ENCODE peak calls at places on chromosomes 11 and 22, in ten cellular contexts. One of them, this sample, is unnamed.
A peak's percentile ranks its signal among the peaks of the same experiment; 100 is the strongest.

GRCh38 chr22:38957046-38957770 is at the start of gene APOBEC3A:
- DNase-seq in stomach: peak; percentile 63
- DNase-seq in spleen: peak; percentile 86
- DNase-seq in GM23338: no peak
- DNase-seq in GM12891: no peak
- DNase-seq in breast epithelium: no peak
- DNase-seq in endothelial cell of umbilical vein: no peak
- DNase-seq in HCT116: no peak
- DNase-seq in prostate gland: no peak
- DNase-seq in Panc1: no peak
- DNase-seq in this sample: no peak

GRCh38 chr11:65293909-65294381 is 20.7 kb upstream of the CDC42EP2 start:
- DNase-seq in GM23338: no peak
- DNase-seq in spleen: no peak
- DNase-seq in Panc1: no peak
- DNase-seq in stomach: no peak
- DNase-seq in breast epithelium: no peak
- DNase-seq in HCT116: no peak
- DNase-seq in endothelial cell of umbilical vein: no peak
- DNase-seq in prostate gland: no peak
- DNase-seq in GM12891: no peak
- DNase-seq in this sample: no peak

GRCh38 chr11:132874638-132875037 is 657.7 kb downstream of the OPCML start:
- DNase-seq in Panc1: no peak
- DNase-seq in endothelial cell of umbilical vein: no peak
- DNase-seq in GM12891: no peak
- DNase-seq in breast epithelium: no peak
- DNase-seq in spleen: no peak
- DNase-seq in stomach: no peak
- DNase-seq in prostate gland: no peak
- DNase-seq in GM23338: no peak
- DNase-seq in HCT116: no peak
- DNase-seq in this sample: no peak

GRCh38 chr11:77503006-77503405 is 29.1 kb upstream of the PAK1 start:
- DNase-seq in Panc1: no peak
- DNase-seq in GM23338: no peak
- DNase-seq in breast epithelium: no peak
- DNase-seq in HCT116: no peak
- DNase-seq in prostate gland: no peak
- DNase-seq in spleen: no peak
- DNase-seq in GM12891: no peak
- DNase-seq in endothelial cell of umbilical vein: no peak
- DNase-seq in stomach: no peak
- DNase-seq in this sample: no peak

GRCh38 chr11:89201138-89201537 is 23.5 kb downstream of the TYR start:
- DNase-seq in stomach: no peak
- DNase-seq in GM12891: no peak
- DNase-seq in prostate gland: no peak
- DNase-seq in breast epithelium: no peak
- DNase-seq in endothelial cell of umbilical vein: peak; percentile 28
- DNase-seq in HCT116: no peak
- DNase-seq in spleen: no peak
- DNase-seq in GM23338: no peak
- DNase-seq in Panc1: no peak
- DNase-seq in this sample: no peak

GRCh38 chr22:24433868-24434471 is 6.6 kb downstream of the ADORA2A start:
- DNase-seq in stomach: no peak
- DNase-seq in prostate gland: no peak
- DNase-seq in endothelial cell of umbilical vein: peak; percentile 40
- DNase-seq in breast epithelium: no peak
- DNase-seq in GM23338: no peak
- DNase-seq in GM12891: peak; percentile 65
- DNase-seq in Panc1: no peak
- DNase-seq in spleen: peak; percentile 88
- DNase-seq in HCT116: no peak
- DNase-seq in this sample: peak; percentile 69

GRCh38 chr11:86418929-86419328 is 44.2 kb downstream of the CCDC81 start:
- DNase-seq in GM23338: peak; percentile 43
- DNase-seq in stomach: no peak
- DNase-seq in HCT116: no peak
- DNase-seq in GM12891: no peak
- DNase-seq in Panc1: no peak
- DNase-seq in endothelial cell of umbilical vein: peak; percentile 11
- DNase-seq in breast epithelium: no peak
- DNase-seq in prostate gland: no peak
- DNase-seq in spleen: no peak
- DNase-seq in this sample: no peak

GRCh38 chr22:39010946-39011625 is 3.0 kb upstream of the APOBEC3C start:
- DNase-seq in Panc1: no peak
- DNase-seq in breast epithelium: no peak
- DNase-seq in spleen: no peak
- DNase-seq in endothelial cell of umbilical vein: no peak
- DNase-seq in GM23338: no peak
- DNase-seq in stomach: no peak
- DNase-seq in prostate gland: no peak
- DNase-seq in HCT116: no peak
- DNase-seq in GM12891: no peak
- DNase-seq in this sample: no peak

GRCh38 chr22:20150381-20151275 is at the start of gene CCDC188:
- DNase-seq in spleen: no peak
- DNase-seq in breast epithelium: no peak
- DNase-seq in GM12891: no peak
- DNase-seq in HCT116: no peak
- DNase-seq in endothelial cell of umbilical vein: no peak
- DNase-seq in prostate gland: no peak
- DNase-seq in GM23338: no peak
- DNase-seq in stomach: no peak
- DNase-seq in Panc1: no peak
- DNase-seq in this sample: no peak

GRCh38 chr11:9771126-9771624 is 107.3 kb downstream of the SWAP70 start:
- DNase-seq in stomach: no peak
- DNase-seq in endothelial cell of umbilical vein: no peak
- DNase-seq in spleen: no peak
- DNase-seq in Panc1: no peak
- DNase-seq in GM12891: no peak
- DNase-seq in GM23338: no peak
- DNase-seq in HCT116: no peak
- DNase-seq in breast epithelium: no peak
- DNase-seq in prostate gland: no peak
- DNase-seq in this sample: no peak

GRCh38 chr11:1297576-1298473 is 11.6 kb downstream of the TOLLIP start:
- DNase-seq in breast epithelium: peak; percentile 42
- DNase-seq in GM12891: no peak
- DNase-seq in stomach: peak; percentile 72
- DNase-seq in GM23338: no peak
- DNase-seq in prostate gland: no peak
- DNase-seq in Panc1: no peak
- DNase-seq in HCT116: no peak
- DNase-seq in endothelial cell of umbilical vein: no peak
- DNase-seq in spleen: peak; percentile 80
- DNase-seq in this sample: no peak

GRCh38 chr22:36344106-36344827 is 43.5 kb downstream of the MYH9 start:
- DNase-seq in HCT116: no peak
- DNase-seq in Panc1: no peak
- DNase-seq in spleen: no peak
- DNase-seq in GM23338: no peak
- DNase-seq in prostate gland: no peak
- DNase-seq in breast epithelium: no peak
- DNase-seq in GM12891: no peak
- DNase-seq in endothelial cell of umbilical vein: no peak
- DNase-seq in stomach: no peak
- DNase-seq in this sample: no peak

GRCh38 chr11:47355283-47356128 is 3.0 kb upstream of the MYBPC3 start:
- DNase-seq in breast epithelium: peak; percentile 98
- DNase-seq in spleen: peak; percentile 90
- DNase-seq in Panc1: peak; percentile 79
- DNase-seq in prostate gland: peak; percentile 96
- DNase-seq in HCT116: peak; percentile 92
- DNase-seq in GM23338: peak; percentile 98
- DNase-seq in GM12891: no peak
- DNase-seq in endothelial cell of umbilical vein: peak; percentile 92
- DNase-seq in stomach: peak; percentile 97
- DNase-seq in this sample: no peak

GRCh38 chr11:64234840-64235379 is 526 bp downstream of the VEGFB start:
- DNase-seq in endothelial cell of umbilical vein: no peak
- DNase-seq in spleen: peak; percentile 93
- DNase-seq in HCT116: no peak
- DNase-seq in GM12891: no peak
- DNase-seq in stomach: peak; percentile 60
- DNase-seq in breast epithelium: no peak
- DNase-seq in prostate gland: no peak
- DNase-seq in GM23338: peak; percentile 70
- DNase-seq in Panc1: no peak
- DNase-seq in this sample: peak; percentile 48
- TF ChIP-seq POLR2AphosphoS5 in endothelial cell of umbilical vein: no peak
- TF ChIP-seq POLR2AphosphoS5 in spleen: peak; percentile 78
- TF ChIP-seq POLR2AphosphoS5 in HCT116: peak; percentile 60
- TF ChIP-seq POLR2AphosphoS5 in GM12891: no peak
- TF ChIP-seq POLR2AphosphoS5 in stomach: peak; percentile 41
- TF ChIP-seq POLR2AphosphoS5 in breast epithelium: no peak
- TF ChIP-seq POLR2AphosphoS5 in prostate gland: peak; percentile 33
- TF ChIP-seq POLR2AphosphoS5 in GM23338: peak; percentile 29
- TF ChIP-seq POLR2AphosphoS5 in Panc1: no peak
- TF ChIP-seq POLR2AphosphoS5 in this sample: no peak

GRCh38 chr11:125167292-125167953 is 2.9 kb downstream of the PKNOX2 start:
- DNase-seq in prostate gland: no peak
- DNase-seq in HCT116: no peak
- DNase-seq in Panc1: no peak
- DNase-seq in GM12891: no peak
- DNase-seq in breast epithelium: no peak
- DNase-seq in GM23338: peak; percentile 76
- DNase-seq in stomach: no peak
- DNase-seq in endothelial cell of umbilical vein: no peak
- DNase-seq in spleen: peak; percentile 72
- DNase-seq in this sample: no peak
- TF ChIP-seq POLR2AphosphoS5 in prostate gland: no peak
- TF ChIP-seq POLR2AphosphoS5 in HCT116: no peak
- TF ChIP-seq POLR2AphosphoS5 in Panc1: no peak
- TF ChIP-seq POLR2AphosphoS5 in GM12891: no peak
- TF ChIP-seq POLR2AphosphoS5 in breast epithelium: no peak
- TF ChIP-seq POLR2AphosphoS5 in GM23338: peak; percentile 26
- TF ChIP-seq POLR2AphosphoS5 in stomach: no peak
- TF ChIP-seq POLR2AphosphoS5 in endothelial cell of umbilical vein: no peak
- TF ChIP-seq POLR2AphosphoS5 in spleen: peak; percentile 79
- TF ChIP-seq POLR2AphosphoS5 in this sample: no peak

DNA sequence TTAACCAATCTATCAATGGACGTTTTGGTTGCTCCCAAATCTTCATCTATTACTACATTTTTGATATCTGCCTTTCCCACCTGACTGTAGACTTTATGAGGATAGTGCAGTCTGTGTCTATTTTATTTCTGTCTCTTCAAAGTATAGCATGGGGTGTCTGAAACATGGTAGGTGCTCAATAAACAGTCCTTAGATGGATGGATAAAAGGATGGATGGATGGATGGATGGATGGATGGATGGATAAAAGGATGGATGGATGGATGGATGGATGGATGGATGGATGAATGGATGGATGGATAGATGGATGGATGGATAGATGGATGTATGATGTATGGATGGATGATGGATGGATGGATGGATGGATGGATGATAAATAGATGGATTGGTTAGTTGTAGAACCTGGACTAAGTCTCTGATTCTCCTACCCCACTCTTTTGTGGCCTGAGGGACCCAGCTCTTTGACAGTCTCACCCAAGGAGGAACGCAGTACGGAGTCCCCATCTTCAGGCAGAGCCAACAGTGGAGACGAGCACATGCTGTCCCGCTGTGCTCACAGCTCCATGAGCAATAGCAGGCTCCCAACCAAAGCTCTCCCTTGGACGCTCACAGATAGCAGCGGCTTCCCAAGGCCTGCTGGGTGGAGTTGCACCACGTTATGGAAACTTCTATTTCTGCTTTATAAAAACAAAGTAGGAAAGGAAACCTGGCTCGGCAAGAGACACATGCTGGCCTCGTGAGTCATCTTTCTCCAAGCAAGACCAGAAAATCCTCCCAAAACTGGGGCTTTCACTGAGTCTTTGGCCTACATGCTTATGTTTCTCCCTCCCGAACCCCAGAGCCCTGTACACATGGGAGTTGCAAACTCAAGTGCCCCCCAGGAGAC is 448.0 kb downstream of the MIAT start:
- DNase-seq in prostate gland: no peak
- DNase-seq in breast epithelium: no peak
- DNase-seq in spleen: no peak
- DNase-seq in GM12891: no peak
- DNase-seq in HCT116: no peak
- DNase-seq in GM23338: no peak
- DNase-seq in Panc1: no peak
- DNase-seq in stomach: peak; percentile 31
- DNase-seq in endothelial cell of umbilical vein: peak; percentile 80
- DNase-seq in this sample: no peak
- TF ChIP-seq POLR2AphosphoS5 in prostate gland: peak; percentile 56
- TF ChIP-seq POLR2AphosphoS5 in breast epithelium: peak; percentile 58
- TF ChIP-seq POLR2AphosphoS5 in spleen: no peak
- TF ChIP-seq POLR2AphosphoS5 in GM12891: no peak
- TF ChIP-seq POLR2AphosphoS5 in HCT116: no peak
- TF ChIP-seq POLR2AphosphoS5 in GM23338: no peak
- TF ChIP-seq POLR2AphosphoS5 in Panc1: no peak
- TF ChIP-seq POLR2AphosphoS5 in stomach: peak; percentile 59
- TF ChIP-seq POLR2AphosphoS5 in endothelial cell of umbilical vein: no peak
- TF ChIP-seq POLR2AphosphoS5 in this sample: no peak

GRCh38 chr22:31943976-31944699 is at the start of gene YWHAH:
- DNase-seq in endothelial cell of umbilical vein: peak; percentile 95
- DNase-seq in GM12891: peak; percentile 93
- DNase-seq in stomach: peak; percentile 97
- DNase-seq in prostate gland: peak; percentile 94
- DNase-seq in HCT116: peak; percentile 71
- DNase-seq in spleen: peak; percentile 98
- DNase-seq in breast epithelium: peak; percentile 96
- DNase-seq in Panc1: peak; percentile 42
- DNase-seq in GM23338: peak; percentile 95
- DNase-seq in this sample: peak; percentile 89

GRCh38 chr22:31945478-31945815 is 1.1 kb downstream of the YWHAH start:
- DNase-seq in endothelial cell of umbilical vein: no peak
- DNase-seq in prostate gland: no peak
- DNase-seq in spleen: no peak
- DNase-seq in GM12891: no peak
- DNase-seq in GM23338: no peak
- DNase-seq in stomach: no peak
- DNase-seq in Panc1: no peak
- DNase-seq in breast epithelium: no peak
- DNase-seq in HCT116: no peak
- DNase-seq in this sample: no peak

GRCh38 chr22:31944700-31945477 is 554 bp downstream of the YWHAH start:
- DNase-seq in stomach: peak; percentile 52
- DNase-seq in spleen: peak; percentile 81
- DNase-seq in prostate gland: peak; percentile 30
- DNase-seq in GM23338: peak; percentile 63
- DNase-seq in Panc1: no peak
- DNase-seq in breast epithelium: no peak
- DNase-seq in HCT116: no peak
- DNase-seq in GM12891: peak; percentile 37
- DNase-seq in endothelial cell of umbilical vein: peak; percentile 12
- DNase-seq in this sample: peak; percentile 43

GRCh38 chr22:31942091-31942490 is 2.2 kb upstream of the YWHAH start:
- DNase-seq in HCT116: no peak
- DNase-seq in stomach: no peak
- DNase-seq in Panc1: no peak
- DNase-seq in GM12891: no peak
- DNase-seq in prostate gland: no peak
- DNase-seq in spleen: peak; percentile 61
- DNase-seq in endothelial cell of umbilical vein: no peak
- DNase-seq in GM23338: no peak
- DNase-seq in breast epithelium: no peak
- DNase-seq in this sample: no peak

GRCh38 chr22:31943206-31943975 is 944 bp upstream of the YWHAH start:
- DNase-seq in spleen: peak; percentile 74
- DNase-seq in Panc1: no peak
- DNase-seq in stomach: no peak
- DNase-seq in endothelial cell of umbilical vein: no peak
- DNase-seq in GM23338: no peak
- DNase-seq in breast epithelium: no peak
- DNase-seq in prostate gland: peak; percentile 7
- DNase-seq in HCT116: no peak
- DNase-seq in GM12891: no peak
- DNase-seq in this sample: no peak
- TF ChIP-seq POLR2AphosphoS5 in spleen: no peak
- TF ChIP-seq POLR2AphosphoS5 in Panc1: no peak
- TF ChIP-seq POLR2AphosphoS5 in stomach: no peak
- TF ChIP-seq POLR2AphosphoS5 in endothelial cell of umbilical vein: no peak
- TF ChIP-seq POLR2AphosphoS5 in GM23338: peak; percentile 38
- TF ChIP-seq POLR2AphosphoS5 in breast epithelium: no peak
- TF ChIP-seq POLR2AphosphoS5 in prostate gland: no peak
- TF ChIP-seq POLR2AphosphoS5 in HCT116: peak; percentile 64
- TF ChIP-seq POLR2AphosphoS5 in GM12891: no peak
- TF ChIP-seq POLR2AphosphoS5 in this sample: no peak